ENCODE peak calls at places on chromosome 7, in nine cellular contexts. V, C, K, X, L, B, Q, H and R are unnamed samples.

GRCh38 chr7:22441157-22441556 is 58.8 kb downstream of the STEAP1B start:
- DNase-seq in K (no peak), V (no peak), C (no peak), X (no peak), B (no peak), Q (no peak), H (no peak), L (no peak), R (no peak)

GRCh38 chr7:106452031-106452851 is 167.5 kb upstream of the NAMPT start:
- DNase-seq in Q (no peak), H (no peak), V (no peak), B (no peak), X (no peak), K (no peak), C (no peak), L (no peak), R (peak; percentile 44)

GRCh38 chr7:18401757-18402156 is 93.8 kb upstream of the HDAC9 start:
- DNase-seq in Q (no peak), B (no peak), C (no peak), V (no peak), L (no peak), K (no peak), X (no peak), H (no peak), R (no peak)

GRCh38 chr7:157576415-157576814 is 239.6 kb downstream of the DNAJB6 start:
- DNase-seq in Q (no peak), C (no peak), H (no peak), L (no peak), B (no peak), V (no peak), K (no peak), X (no peak), R (no peak)

GRCh38 chr7:50364645-50365044 is 60.1 kb downstream of the IKZF1 start:
- DNase-seq in C (no peak), L (no peak), K (no peak), B (no peak), Q (no peak), V (no peak), X (no peak), H (no peak), R (no peak)

GRCh38 chr7:106864298-106865081 is 592 bp upstream of the PIK3CG start:
- DNase-seq in Q (no peak), V (no peak), X (no peak), B (no peak), K (no peak), L (no peak), H (no peak), C (peak; percentile 22), R (no peak)

GRCh38 chr7:108613147-108613948 is 43.7 kb downstream of the DNAJB9 start:
- DNase-seq in V (peak; percentile 11), C (no peak), H (peak; percentile 32), K (no peak), L (peak; percentile 62), B (peak; percentile 35), X (peak; percentile 56), Q (peak; percentile 25), R (peak; percentile 30)

GRCh38 chr7:36966039-36966438 is 241.7 kb upstream of the AOAH start:
- DNase-seq in H (no peak), X (no peak), L (no peak), C (no peak), V (peak; percentile 27), K (no peak), B (no peak), Q (no peak), R (no peak)

GRCh38 chr7:12674861-12675260 is 12.6 kb upstream of the ARL4A start:
- DNase-seq in H (peak; percentile 84), B (peak; percentile 35), L (peak; percentile 41), C (no peak), Q (peak; percentile 61), K (peak; percentile 53), V (no peak), X (peak; percentile 40), R (peak; percentile 30)

GRCh38 chr7:23713285-23714235 is 3.5 kb downstream of the STK31 start:
- DNase-seq in K (no peak), C (no peak), Q (peak; percentile 90), L (no peak), H (peak; percentile 6), V (peak; percentile 97), B (no peak), X (peak; percentile 88), R (peak; percentile 70)

GRCh38 chr7:51162724-51163329 is 153.8 kb downstream of the COBL start:
- DNase-seq in B (peak; percentile 64), K (peak; percentile 89), Q (peak; percentile 75), L (peak; percentile 88), C (peak; percentile 72), H (peak; percentile 64), X (peak; percentile 83), V (peak; percentile 72), R (peak; percentile 72)

GRCh38 chr7:28536259-28536658 is 123.9 kb downstream of the CREB5 start:
- DNase-seq in C (no peak), K (peak; percentile 52), H (no peak), X (peak; percentile 33), L (peak; percentile 65), V (peak; percentile 50), B (no peak), Q (peak; percentile 56), R (peak; percentile 55)

GRCh38 chr7:131355917-131356777 is 28.5 kb downstream of the MKLN1 start:
- DNase-seq in X (no peak), L (no peak), H (no peak), C (no peak), B (no peak), Q (no peak), V (no peak), K (no peak), R (no peak)

GRCh38 chr7:131358636-131359035 is 31.0 kb downstream of the MKLN1 start:
- DNase-seq in X (no peak), H (no peak), V (no peak), C (no peak), B (no peak), Q (no peak), L (no peak), K (no peak), R (no peak)

GRCh38 chr7:131363719-131364118 is 36.0 kb downstream of the MKLN1 start:
- DNase-seq in Q (no peak), B (no peak), H (no peak), C (no peak), X (peak; percentile 25), V (no peak), L (no peak), K (no peak), R (no peak)

GRCh38 chr7:131357282-131357880 is 29.7 kb downstream of the MKLN1 start:
- DNase-seq in B (no peak), H (no peak), V (peak; percentile 41), K (no peak), C (no peak), X (no peak), L (no peak), Q (no peak), R (no peak)

GRCh38 chr7:131359136-131359776 is 31.6 kb downstream of the MKLN1 start:
- DNase-seq in H (no peak), X (no peak), Q (peak; percentile 69), B (no peak), K (no peak), V (peak; percentile 18), C (no peak), L (no peak), R (no peak)
- H4K20me1 ChIP-seq in H (peaks cover 62% of the 10 kb centered on the region), X (peaks cover 20% of the 10 kb centered on the region), Q (peaks cover 81% of the 10 kb centered on the region), B (peaks cover 94% of the 10 kb centered on the region), K (peaks cover 3% of the 10 kb centered on the region), V (no peaks in the 10 kb centered on the region), C (peaks cover 74% of the 10 kb centered on the region), L (peaks cover 84% of the 10 kb centered on the region), R (peaks cover 4% of the 10 kb centered on the region)

GRCh38 chr7:81195033-81195432 is 276.2 kb upstream of the SEMA3C start:
- DNase-seq in C (no peak), H (peak; percentile 3), Q (peak; percentile 74), X (peak; percentile 33), L (no peak), B (no peak), K (no peak), V (peak; percentile 58), R (peak; percentile 50)
- H2AFZ ChIP-seq in C (no peak overlapping the region), H (no peak overlapping the region), Q (no peak overlapping the region), X (no peak overlapping the region), L (no peak overlapping the region), B (no peak overlapping the region), K (no peak overlapping the region), V (no peak overlapping the region), R (no peak overlapping the region)

GRCh38 chr7:74010407-74010806 is 17.6 kb upstream of the ELN start:
- DNase-seq in L (no peak), H (no peak), Q (peak; percentile 54), C (no peak), X (peak; percentile 39), B (no peak), V (peak; percentile 72), K (no peak), R (no peak)

GRCh38 chr7:74015670-74016069 is 12.3 kb upstream of the ELN start:
- DNase-seq in V (no peak), X (no peak), L (no peak), C (no peak), H (no peak), B (no peak), Q (no peak), K (no peak), R (no peak)

GRCh38 chr7:74009719-74010118 is 18.3 kb upstream of the ELN start:
- DNase-seq in X (no peak), Q (no peak), H (no peak), V (no peak), L (no peak), B (no peak), C (no peak), K (no peak), R (no peak)

GRCh38 chr7:74013539-74014272 is 14.3 kb upstream of the ELN start:
- DNase-seq in X (no peak), Q (no peak), V (no peak), H (no peak), C (no peak), L (no peak), B (no peak), K (no peak), R (no peak)

GRCh38 chr7:74012842-74013249 is 15.1 kb upstream of the ELN start:
- DNase-seq in B (peak; percentile 71), V (peak; percentile 60), Q (peak; percentile 29), K (no peak), X (no peak), C (no peak), H (no peak), L (no peak), R (peak; percentile 48)
- H3K9ac ChIP-seq in B (no peak overlapping the region), V (no peak overlapping the region), Q (no peak overlapping the region), K (no peak overlapping the region), X (no peak overlapping the region), C (no peak overlapping the region), H (no peak overlapping the region), L (no peak overlapping the region), R (no peak overlapping the region)

DNA sequence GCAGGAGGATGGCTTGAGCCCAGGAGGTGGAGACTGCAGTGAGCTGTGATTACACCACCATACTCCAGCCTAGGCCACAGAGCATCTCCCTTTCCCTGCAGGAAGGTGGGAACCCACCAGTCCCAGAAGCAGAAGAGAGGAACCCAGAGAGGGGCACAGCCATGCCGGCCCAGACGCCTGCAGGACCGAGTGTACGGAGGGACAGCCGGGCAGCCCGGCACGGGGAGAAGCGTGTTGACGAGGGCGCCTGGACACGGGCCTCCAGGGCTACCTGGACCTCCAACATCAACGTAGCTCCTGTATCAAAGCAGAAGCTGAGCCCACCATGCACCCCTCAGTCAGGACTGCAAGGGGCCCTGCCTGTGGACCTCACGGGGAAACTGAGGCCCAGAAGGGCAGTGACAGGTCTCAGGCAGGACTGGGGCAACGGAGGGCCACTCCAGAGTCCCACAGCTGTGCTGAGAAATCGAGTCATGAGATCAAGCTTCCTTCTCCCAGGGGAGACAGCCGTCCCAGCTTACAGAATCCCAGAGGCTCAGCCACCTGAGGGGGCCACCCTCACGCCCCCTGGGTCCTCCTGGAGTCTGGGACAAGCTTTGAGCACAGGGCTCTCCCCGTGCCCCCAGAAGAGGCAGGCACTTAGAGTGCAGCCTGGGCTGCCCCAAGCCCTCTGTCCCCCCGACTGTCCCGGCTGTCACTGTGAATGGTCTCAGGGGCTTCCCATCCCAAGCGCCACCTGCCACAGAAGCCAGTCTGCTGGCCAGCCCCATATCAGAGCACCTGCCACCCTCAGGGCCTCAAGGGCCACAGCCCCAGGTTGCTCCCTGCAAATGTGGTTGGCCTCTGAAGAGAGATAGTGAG is 43.1 kb downstream of the TNRC18 start:
- DNase-seq in L (no peak), C (no peak), X (no peak), Q (no peak), H (no peak), V (no peak), K (no peak), B (no peak), R (no peak)
- H4K20me1 ChIP-seq in L (peaks cover 66% of the 10 kb centered on the region), C (peaks cover 77% of the 10 kb centered on the region), X (peaks cover 22% of the 10 kb centered on the region), Q (peaks cover 95% of the 10 kb centered on the region), H (peaks cover 65% of the 10 kb centered on the region), V (peaks cover 4% of the 10 kb centered on the region), K (peaks cover 2% of the 10 kb centered on the region), B (peaks cover 98% of the 10 kb centered on the region), R (peaks cover 21% of the 10 kb centered on the region)